ENCODE peak calls at places on chromosome 19, in nine cellular contexts. Q is WTC11; A is upper lobe of left lung; P is CD4-positive, alpha-beta T cell; O is progenitor cell of endocrine pancreas; U is tibial artery; E is cardiac muscle cell; X is Caco-2; L is PC-9. N is an unnamed sample.

GRCh38 chr19:50723069-50723468 is at the start of gene CLEC11A:
- DNase-seq in Q (no peak), A (peak), P (no peak), O (no peak), U (peak), E (peak), X (no peak), L (no peak), N (no peak)

GRCh38 chr19:48190288-48191284 is 20.1 kb downstream of the ZSWIM9 start:
- DNase-seq in Q (peak), A (no peak), P (peak), O (peak), U (no peak), E (peak), X (peak), L (no peak), N (no peak)

GRCh38 chr19:12000152-12000981 is 35.1 kb downstream of the ZNF433 start:
- DNase-seq in Q (no peak), A (no peak), P (no peak), O (no peak), U (no peak), E (no peak), X (no peak), L (no peak), N (peak)

GRCh38 chr19:17553256-17553655 is 2.2 kb upstream of the COLGALT1 start:
- DNase-seq in Q (no peak), A (no peak), P (no peak), O (no peak), U (peak), E (peak), X (no peak), L (no peak), N (no peak)

GRCh38 chr19:45901432-45901903 is 945 bp downstream of the MYPOP start:
- DNase-seq in Q (peak), A (peak), P (no peak), O (no peak), U (peak), E (peak), X (no peak), L (no peak), N (peak)

GRCh38 chr19:41896581-41896942 is 13.6 kb downstream of the ARHGEF1 start:
- DNase-seq in Q (no peak), A (no peak), P (no peak), O (no peak), U (no peak), E (no peak), X (no peak), L (no peak), N (no peak)

GRCh38 chr19:511101-511841 is 4.0 kb downstream of the TPGS1 start:
- DNase-seq in Q (peak), A (peak), P (peak), O (no peak), U (no peak), E (peak), X (no peak), L (no peak), N (no peak)

GRCh38 chr19:51368366-51369282 is at the start of gene CLDND2:
- DNase-seq in Q (no peak), A (no peak), P (no peak), O (no peak), U (no peak), E (no peak), X (no peak), L (no peak), N (no peak)

GRCh38 chr19:17706750-17707181 is 12.5 kb upstream of the MAP1S start:
- DNase-seq in Q (peak), A (no peak), P (no peak), O (no peak), U (no peak), E (peak), X (peak), L (no peak), N (no peak)

GRCh38 chr19:5147971-5148793 is 179.3 kb downstream of the KDM4B start:
- DNase-seq in Q (peak), A (peak), P (no peak), O (no peak), U (peak), E (no peak), X (no peak), L (no peak), N (no peak)

GRCh38 chr19:19643158-19644053 is at the start of gene GMIP:
- DNase-seq in Q (peak), A (peak), P (peak), O (peak), U (peak), E (peak), X (peak), L (peak), N (peak)

GRCh38 chr19:20969498-20969897 is 46.4 kb downstream of the ZNF85 start:
- DNase-seq in Q (no peak), A (no peak), P (no peak), O (no peak), U (no peak), E (no peak), X (no peak), L (peak), N (no peak)

GRCh38 chr19:13764101-13764807 is at the start of gene MRI1:
- DNase-seq in Q (peak), A (peak), P (peak), O (peak), U (peak), E (peak), X (peak), L (peak), N (peak)

GRCh38 chr19:41624515-41624914 is 2.4 kb downstream of the CEACAM4 start:
- DNase-seq in Q (no peak), A (no peak), P (no peak), O (no peak), U (no peak), E (no peak), X (no peak), L (no peak), N (no peak)

GRCh38 chr19:18434411-18435184 is 3.3 kb downstream of the ISYNA1 start:
- DNase-seq in Q (no peak), A (no peak), P (no peak), O (no peak), U (no peak), E (no peak), X (no peak), L (no peak), N (no peak)

GRCh38 chr19:48303866-48304265 is 21.5 kb upstream of the EMP3 start:
- DNase-seq in Q (no peak), A (peak), P (no peak), O (no peak), U (no peak), E (no peak), X (no peak), L (no peak), N (no peak)

GRCh38 chr19:12778020-12778904 is 2.9 kb upstream of the HOOK2 start:
- DNase-seq in Q (peak), A (peak), P (no peak), O (no peak), U (peak), E (peak), X (peak), L (peak), N (peak)

GRCh38 chr19:12603714-12604113 is 6.9 kb downstream of the ZNF490 start:
- DNase-seq in Q (no peak), A (no peak), P (peak), O (no peak), U (no peak), E (peak), X (no peak), L (no peak), N (no peak)

GRCh38 chr19:5644051-5644450 is 21.2 kb downstream of the SAFB start:
- DNase-seq in Q (no peak), A (no peak), P (no peak), O (no peak), U (no peak), E (no peak), X (no peak), L (no peak), N (no peak)

GRCh38 chr19:2239771-2240770 is 3.4 kb downstream of the SF3A2 start:
- DNase-seq in Q (no peak), A (peak), P (peak), O (no peak), U (no peak), E (peak), X (no peak), L (no peak), N (no peak)

GRCh38 chr19:16328824-16329482 is 4.3 kb downstream of the KLF2 start:
- DNase-seq in Q (no peak), A (no peak), P (peak), O (no peak), U (no peak), E (no peak), X (no peak), L (no peak), N (no peak)

GRCh38 chr19:12139309-12139708 is 841 bp downstream of the ZNF20 start:
- DNase-seq in Q (no peak), A (no peak), P (no peak), O (no peak), U (no peak), E (no peak), X (no peak), L (no peak), N (no peak)

GRCh38 chr19:20612711-20613316 is 47.2 kb upstream of the ZNF737 start:
- DNase-seq in Q (no peak), A (no peak), P (no peak), O (no peak), U (no peak), E (no peak), X (no peak), L (no peak), N (no peak)

GRCh38 chr19:8697671-8698432 is 743 bp downstream of the ACTL9 start:
- DNase-seq in Q (peak), A (peak), P (no peak), O (no peak), U (no peak), E (no peak), X (no peak), L (no peak), N (no peak)

GRCh38 chr19:50559636-50560035 is 8.6 kb downstream of the LRRC4B start:
- DNase-seq in Q (no peak), A (no peak), P (no peak), O (no peak), U (no peak), E (no peak), X (no peak), L (no peak), N (no peak)

GRCh38 chr19:5623397-5624153 is 692 bp downstream of the SAFB start:
- DNase-seq in Q (no peak), A (no peak), P (no peak), O (no peak), U (no peak), E (no peak), X (no peak), L (peak), N (no peak)

GRCh38 chr19:15871570-15871969 is 26.3 kb downstream of the CYP4F2 start:
- DNase-seq in Q (peak), A (no peak), P (no peak), O (no peak), U (no peak), E (no peak), X (no peak), L (no peak), N (no peak)

GRCh38 chr19:48874309-48875135 is 2.3 kb downstream of the PPP1R15A start:
- DNase-seq in Q (no peak), A (no peak), P (no peak), O (no peak), U (no peak), E (peak), X (no peak), L (no peak), N (peak)

GRCh38 chr19:14979498-14980255 is at the start of gene SLC1A6:
- DNase-seq in Q (peak), A (peak), P (no peak), O (no peak), U (no peak), E (no peak), X (no peak), L (no peak), N (no peak)

GRCh38 chr19:1445185-1445931 is 4.6 kb upstream of the APC2 start:
- DNase-seq in Q (peak), A (peak), P (peak), O (peak), U (peak), E (peak), X (no peak), L (peak), N (peak)

GRCh38 chr19:718251-719024 is 9.7 kb downstream of the PALM start:
- DNase-seq in Q (no peak), A (no peak), P (no peak), O (no peak), U (no peak), E (no peak), X (no peak), L (no peak), N (no peak)

GRCh38 chr19:5826531-5827341 is 12.8 kb downstream of the FUT6 start:
- DNase-seq in Q (peak), A (no peak), P (no peak), O (no peak), U (no peak), E (peak), X (peak), L (peak), N (no peak)

GRCh38 chr19:43841990-43842389 is 14.9 kb downstream of the ZNF283 start:
- DNase-seq in Q (no peak), A (no peak), P (no peak), O (no peak), U (no peak), E (no peak), X (no peak), L (no peak), N (no peak)

GRCh38 chr19:50844296-50844935 is 10.3 kb upstream of the KLK3 start:
- DNase-seq in Q (no peak), A (no peak), P (no peak), O (no peak), U (no peak), E (no peak), X (peak), L (peak), N (no peak)

GRCh38 chr19:11673608-11674041 is 65.1 kb downstream of the ZNF823 start:
- DNase-seq in Q (peak), A (no peak), P (no peak), O (peak), U (peak), E (peak), X (no peak), L (peak), N (no peak)

GRCh38 chr19:720691-721160 is 12.0 kb downstream of the PALM start:
- DNase-seq in Q (no peak), A (peak), P (no peak), O (no peak), U (no peak), E (no peak), X (no peak), L (no peak), N (no peak)

GRCh38 chr19:8585894-8586750 is 8.9 kb upstream of the MYO1F start:
- DNase-seq in Q (peak), A (peak), P (peak), O (peak), U (no peak), E (peak), X (peak), L (peak), N (no peak)

GRCh38 chr19:13152854-13153626 is 2.8 kb downstream of the IER2 start:
- DNase-seq in Q (peak), A (peak), P (peak), O (peak), U (peak), E (peak), X (peak), L (peak), N (peak)

GRCh38 chr19:18568367-18568766 is 3.3 kb upstream of the UBA52 start:
- DNase-seq in Q (no peak), A (peak), P (no peak), O (no peak), U (no peak), E (no peak), X (no peak), L (no peak), N (no peak)

GRCh38 chr19:40270362-40271089 is 14.6 kb downstream of the AKT2 start:
- DNase-seq in Q (peak), A (no peak), P (no peak), O (no peak), U (no peak), E (no peak), X (no peak), L (no peak), N (no peak)
- TF ChIP-seq CTCF in Q (no peak), A (no peak), P (no peak), O (no peak), U (no peak), E (no peak), X (no peak), L (no peak), N (no peak)

GRCh38 chr19:33414667-33415605 is 41.4 kb downstream of the CEBPG start:
- DNase-seq in Q (no peak), A (peak), P (no peak), O (no peak), U (no peak), E (no peak), X (no peak), L (no peak), N (no peak)

GRCh38 chr19:33412617-33413425 is 39.3 kb downstream of the CEBPG start:
- DNase-seq in Q (no peak), A (no peak), P (no peak), O (no peak), U (no peak), E (no peak), X (no peak), L (no peak), N (no peak)

GRCh38 chr19:33411621-33412180 is 38.2 kb downstream of the CEBPG start:
- DNase-seq in Q (no peak), A (no peak), P (no peak), O (no peak), U (no peak), E (no peak), X (no peak), L (no peak), N (no peak)

GRCh38 chr19:33413868-33414666 is 40.6 kb downstream of the CEBPG start:
- DNase-seq in Q (no peak), A (peak), P (no peak), O (no peak), U (no peak), E (no peak), X (no peak), L (no peak), N (no peak)

GRCh38 chr19:33413426-33413725 is 39.9 kb downstream of the CEBPG start:
- DNase-seq in Q (no peak), A (no peak), P (no peak), O (no peak), U (no peak), E (no peak), X (no peak), L (no peak), N (no peak)
- TF ChIP-seq CTCF in Q (no peak), A (no peak), P (no peak), O (no peak), U (no peak), E (no peak), X (no peak), L (no peak), N (no peak)

GRCh38 chr19:54473983-54474382 is 887 bp upstream of the CDC42EP5 start:
- DNase-seq in Q (no peak), A (no peak), P (no peak), O (no peak), U (no peak), E (no peak), X (no peak), L (no peak), N (no peak)

GRCh38 chr19:54480048-54480447 is 7.0 kb upstream of the CDC42EP5 start:
- DNase-seq in Q (no peak), A (no peak), P (no peak), O (no peak), U (no peak), E (no peak), X (no peak), L (no peak), N (no peak)

GRCh38 chr19:54475706-54476105 is 2.6 kb upstream of the CDC42EP5 start:
- DNase-seq in Q (no peak), A (no peak), P (no peak), O (no peak), U (no peak), E (no peak), X (no peak), L (no peak), N (no peak)

GRCh38 chr19:54478677-54479266 is 5.7 kb upstream of the CDC42EP5 start:
- DNase-seq in Q (peak), A (no peak), P (no peak), O (no peak), U (no peak), E (peak), X (no peak), L (no peak), N (no peak)

DNA sequence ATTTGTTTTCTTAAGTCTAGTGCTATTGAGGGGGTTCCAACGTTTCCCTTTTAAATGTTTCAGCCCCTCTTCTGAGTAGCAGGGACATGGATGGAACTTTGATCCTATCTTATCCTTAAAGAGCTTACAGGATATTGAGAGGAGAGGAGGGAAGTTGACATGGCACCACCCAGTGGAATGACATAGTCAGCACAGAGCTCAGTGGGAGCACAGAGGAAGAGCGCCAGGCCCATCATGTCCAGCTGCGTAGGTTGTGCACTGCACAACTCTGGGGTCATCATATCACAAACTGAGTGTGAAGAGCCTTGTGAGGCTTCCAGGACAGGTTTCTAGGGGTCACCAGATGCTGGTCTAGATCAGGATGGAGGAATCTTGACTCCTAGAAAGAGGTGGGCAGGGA is 4.6 kb upstream of the CDC42EP5 start:
- DNase-seq in Q (no peak), A (no peak), P (no peak), O (no peak), U (no peak), E (no peak), X (no peak), L (no peak), N (no peak)
- TF ChIP-seq CTCF in Q (no peak), A (no peak), P (no peak), O (no peak), U (no peak), E (no peak), X (no peak), L (no peak), N (no peak)

GRCh38 chr19:58578430-58578925 is 5.3 kb upstream of the MZF1 start:
- DNase-seq in Q (no peak), A (no peak), P (no peak), O (no peak), U (no peak), E (no peak), X (no peak), L (no peak), N (no peak)

GRCh38 chr19:58577581-58578429 is 4.7 kb upstream of the MZF1 start:
- DNase-seq in Q (no peak), A (no peak), P (no peak), O (peak), U (no peak), E (no peak), X (no peak), L (no peak), N (no peak)

GRCh38 chr19:58572818-58573657 is at the start of gene MZF1:
- DNase-seq in Q (peak), A (peak), P (peak), O (peak), U (peak), E (peak), X (peak), L (no peak), N (peak)

GRCh38 chr19:58573658-58574164 is 576 bp upstream of the MZF1 start:
- DNase-seq in Q (no peak), A (no peak), P (no peak), O (no peak), U (no peak), E (no peak), X (no peak), L (no peak), N (no peak)

GRCh38 chr19:58575183-58576041 is 2.3 kb upstream of the MZF1 start:
- DNase-seq in Q (peak), A (peak), P (peak), O (peak), U (peak), E (peak), X (peak), L (no peak), N (peak)
- TF ChIP-seq CTCF in Q (no peak), A (peak), P (no peak), O (no peak), U (no peak), E (peak), X (no peak), L (no peak), N (no peak)

DNA sequence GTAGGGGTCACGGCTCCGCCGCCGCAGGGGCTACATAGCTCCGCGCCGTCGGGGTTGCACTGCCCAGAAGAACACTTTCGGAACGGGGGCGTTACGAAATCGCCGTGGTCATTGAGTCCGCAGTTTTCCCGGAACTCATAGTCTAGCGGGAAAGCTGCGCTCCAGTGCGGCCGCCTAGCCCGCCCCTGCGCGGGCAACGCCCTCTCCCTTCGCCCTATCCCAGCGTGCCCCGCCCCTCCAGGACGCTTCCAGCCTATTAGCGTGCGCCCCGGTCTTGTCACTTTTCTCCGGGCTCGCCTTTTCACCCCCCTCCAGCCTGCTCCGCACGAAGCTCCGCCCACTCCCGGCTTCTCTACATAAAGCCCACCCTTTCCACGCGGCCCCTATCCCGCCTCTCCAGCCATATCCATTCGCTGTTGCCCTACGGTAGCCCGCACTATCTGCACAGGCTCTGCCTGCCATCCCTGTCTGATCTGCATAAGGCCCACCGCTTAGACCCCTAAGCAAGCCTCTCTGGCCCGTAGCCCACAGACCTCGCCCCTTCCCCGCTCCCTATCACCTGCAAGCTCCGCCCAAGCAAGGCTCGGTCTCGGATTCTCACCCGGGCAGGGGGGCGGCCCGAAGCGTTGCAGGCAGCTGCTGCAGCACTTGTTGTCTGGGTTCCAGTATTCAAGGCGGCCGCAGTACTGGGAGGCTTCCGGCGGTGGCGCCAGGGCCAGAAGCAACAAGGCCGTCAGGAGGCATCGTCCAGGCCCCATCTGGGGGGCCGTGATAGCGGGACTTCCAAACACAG is 1.6 kb downstream of the IGFLR1 start:
- DNase-seq in Q (peak), A (peak), P (peak), O (peak), U (peak), E (peak), X (peak), L (peak), N (peak)
- TF ChIP-seq CTCF in Q (no peak), A (peak), P (no peak), O (peak), U (no peak), E (peak), X (peak), L (no peak), N (no peak)